ENCODE peak calls at places on chromosomes 5 and 9, in four cellular contexts. One of them, this sample, is unnamed.

GRCh38 chr9:88818495-88819201 is 172.6 kb upstream of the S1PR3 start:
- DNase-seq in RCC 7860: no peak
- DNase-seq in HT-29: no peak
- DNase-seq in amniotic stem cell: no peak
- DNase-seq in this sample: no peak

GRCh38 chr9:125066839-125067619 is 76.3 kb downstream of the SCAI start:
- DNase-seq in RCC 7860: no peak
- DNase-seq in amniotic stem cell: no peak
- DNase-seq in HT-29: no peak
- DNase-seq in this sample: no peak

GRCh38 chr5:127878174-127878750 is 175.1 kb downstream of the CCDC192 start:
- DNase-seq in amniotic stem cell: no peak
- DNase-seq in HT-29: peak
- DNase-seq in RCC 7860: peak
- DNase-seq in this sample: no peak

GRCh38 chr9:131700765-131701433 is 39.0 kb downstream of the RAPGEF1 start:
- DNase-seq in RCC 7860: no peak
- DNase-seq in amniotic stem cell: no peak
- DNase-seq in HT-29: no peak
- DNase-seq in this sample: no peak

GRCh38 chr9:2755285-2755684 is 38.0 kb downstream of the KCNV2 start:
- DNase-seq in amniotic stem cell: no peak
- DNase-seq in HT-29: no peak
- DNase-seq in RCC 7860: no peak
- DNase-seq in this sample: no peak

GRCh38 chr9:86079421-86080111 is 19.8 kb downstream of the GOLM1 start:
- DNase-seq in HT-29: peak
- DNase-seq in RCC 7860: peak
- DNase-seq in amniotic stem cell: no peak
- DNase-seq in this sample: no peak

GRCh38 chr5:151405334-151405872 is 42.0 kb upstream of the SLC36A1 start:
- DNase-seq in HT-29: no peak
- DNase-seq in RCC 7860: no peak
- DNase-seq in amniotic stem cell: no peak
- DNase-seq in this sample: no peak

GRCh38 chr9:123387686-123388085 is 31.7 kb downstream of the CRB2 start:
- DNase-seq in RCC 7860: no peak
- DNase-seq in amniotic stem cell: no peak
- DNase-seq in HT-29: no peak
- DNase-seq in this sample: no peak

GRCh38 chr5:143938230-143938629 is 126.3 kb downstream of the HMHB1 start:
- DNase-seq in HT-29: no peak
- DNase-seq in amniotic stem cell: no peak
- DNase-seq in RCC 7860: no peak
- DNase-seq in this sample: no peak

GRCh38 chr9:90038778-90039177 is 434.0 kb downstream of the GADD45G start:
- DNase-seq in HT-29: no peak
- DNase-seq in RCC 7860: no peak
- DNase-seq in amniotic stem cell: no peak
- DNase-seq in this sample: no peak

GRCh38 chr5:79488058-79488457 is 25.9 kb downstream of the HOMER1 start:
- DNase-seq in amniotic stem cell: no peak
- DNase-seq in HT-29: no peak
- DNase-seq in RCC 7860: no peak
- DNase-seq in this sample: no peak

GRCh38 chr5:43540746-43541145 is 16.1 kb downstream of the PAIP1 start:
- DNase-seq in HT-29: no peak
- DNase-seq in RCC 7860: no peak
- DNase-seq in amniotic stem cell: no peak
- DNase-seq in this sample: no peak

GRCh38 chr9:97594414-97594921 is 38.7 kb downstream of the TSTD2 start:
- DNase-seq in amniotic stem cell: no peak
- DNase-seq in HT-29: no peak
- DNase-seq in RCC 7860: no peak
- DNase-seq in this sample: no peak

GRCh38 chr9:37486616-37487544 is 1.1 kb downstream of the POLR1E start:
- DNase-seq in RCC 7860: peak
- DNase-seq in HT-29: no peak
- DNase-seq in amniotic stem cell: peak
- DNase-seq in this sample: no peak

GRCh38 chr5:4189317-4189716 is 593.7 kb downstream of the IRX1 start:
- DNase-seq in RCC 7860: no peak
- DNase-seq in amniotic stem cell: no peak
- DNase-seq in HT-29: no peak
- DNase-seq in this sample: no peak

GRCh38 chr5:39691993-39692392 is 267.2 kb upstream of the DAB2 start:
- DNase-seq in HT-29: peak
- DNase-seq in amniotic stem cell: no peak
- DNase-seq in RCC 7860: no peak
- DNase-seq in this sample: no peak

GRCh38 chr5:79806741-79807140 is 117.1 kb downstream of the CMYA5 start:
- DNase-seq in RCC 7860: no peak
- DNase-seq in HT-29: no peak
- DNase-seq in amniotic stem cell: no peak
- DNase-seq in this sample: no peak

GRCh38 chr9:69273162-69273561 is 51.9 kb upstream of the ENTREP1 start:
- DNase-seq in amniotic stem cell: no peak
- DNase-seq in RCC 7860: no peak
- DNase-seq in HT-29: no peak
- DNase-seq in this sample: no peak

GRCh38 chr9:37449877-37450632 is 15.2 kb downstream of the ZBTB5 start:
- DNase-seq in HT-29: no peak
- DNase-seq in RCC 7860: no peak
- DNase-seq in amniotic stem cell: no peak
- DNase-seq in this sample: no peak

GRCh38 chr5:150022163-150022540 is 21.6 kb downstream of the HMGXB3 start:
- DNase-seq in amniotic stem cell: peak
- DNase-seq in RCC 7860: peak
- DNase-seq in HT-29: peak
- DNase-seq in this sample: no peak

GRCh38 chr9:1071730-1072129 is 21.6 kb downstream of the DMRT2 start:
- DNase-seq in HT-29: peak
- DNase-seq in amniotic stem cell: no peak
- DNase-seq in RCC 7860: no peak
- DNase-seq in this sample: no peak

GRCh38 chr5:141638771-141639170 is 2.0 kb downstream of the RELL2 start:
- DNase-seq in amniotic stem cell: no peak
- DNase-seq in HT-29: no peak
- DNase-seq in RCC 7860: no peak
- DNase-seq in this sample: no peak

GRCh38 chr9:33202552-33203300 is 35.6 kb upstream of the B4GALT1 start:
- DNase-seq in amniotic stem cell: no peak
- DNase-seq in RCC 7860: no peak
- DNase-seq in HT-29: no peak
- DNase-seq in this sample: peak